ENCODE peak calls at places on chromosomes 16 and 17, in seven cellular contexts. G is HCT116, H is mammary epithelial cell, P is hepatocyte, M is psoas muscle, Y is cardiac muscle cell, X is BJ. R is an unnamed sample. For H3K36me3, the result is how much of the 10 kb centered on the place peaks cover.

GRCh38 chr16:29694384-29695195 is 15.6 kb downstream of the QPRT start:
- DNase-seq in G (no peak), H (no peak), P (no peak), M (peak), Y (no peak), X (no peak), R (no peak)

GRCh38 chr16:69711115-69711740 is 15.1 kb downstream of the NQO1 start:
- DNase-seq in G (peak), H (peak), P (no peak), M (no peak), Y (peak), X (peak), R (peak)

GRCh38 chr17:55198690-55199370 is 65.9 kb upstream of the HLF start:
- DNase-seq in G (no peak), H (no peak), P (no peak), M (no peak), Y (no peak), X (no peak), R (no peak)

GRCh38 chr17:13353590-13353989 is 248.1 kb downstream of the HS3ST3A1 start:
- DNase-seq in G (no peak), H (no peak), P (peak), M (no peak), Y (peak), X (no peak), R (no peak)

GRCh38 chr17:38731526-38732294 is 1.6 kb downstream of the CISD3 start:
- DNase-seq in G (no peak), H (no peak), P (no peak), M (no peak), Y (no peak), X (no peak), R (no peak)

GRCh38 chr17:28563475-28563874 is 7.8 kb downstream of the PIGS start:
- DNase-seq in G (no peak), H (no peak), P (no peak), M (no peak), Y (peak), X (peak), R (peak)

GRCh38 chr17:50221500-50222480 is 20.4 kb upstream of the COL1A1 start:
- DNase-seq in G (no peak), H (peak), P (peak), M (peak), Y (peak), X (no peak), R (no peak)

GRCh38 chr17:74514632-74515035 is 16.6 kb downstream of the CD300LB start:
- DNase-seq in G (no peak), H (no peak), P (no peak), M (no peak), Y (no peak), X (no peak), R (no peak)

GRCh38 chr16:49733278-49734009 is 122.5 kb downstream of the ZNF423 start:
- DNase-seq in G (no peak), H (no peak), P (no peak), M (no peak), Y (no peak), X (no peak), R (no peak)

GRCh38 chr16:19844945-19845641 is 39.6 kb downstream of the GPRC5B start:
- DNase-seq in G (no peak), H (no peak), P (peak), M (no peak), Y (peak), X (peak), R (peak)

GRCh38 chr17:82570282-82570681 is 50.8 kb downstream of the FOXK2 start:
- DNase-seq in G (no peak), H (no peak), P (no peak), M (peak), Y (no peak), X (no peak), R (no peak)
- TF ChIP-seq CTCF in G (no peak), H (no peak), P (no peak), M (no peak), Y (no peak), X (no peak), R (no peak)

GRCh38 chr16:84593825-84594724 is 23.8 kb downstream of the COTL1 start:
- DNase-seq in G (no peak), H (no peak), P (no peak), M (peak), Y (peak), X (no peak), R (no peak)
- H3K36me3 ChIP-seq in G (under half), H (under half), P (under half), M (under half), Y (under half), X (under half), R (half or more)

GRCh38 chr16:11234884-11235702 is 20.9 kb downstream of the SOCS1 start:
- DNase-seq in G (no peak), H (no peak), P (no peak), M (no peak), Y (no peak), X (no peak), R (no peak)

GRCh38 chr16:11233727-11234376 is 22.2 kb downstream of the SOCS1 start:
- DNase-seq in G (no peak), H (no peak), P (no peak), M (no peak), Y (no peak), X (no peak), R (no peak)

GRCh38 chr16:11231367-11231970 is 24.5 kb downstream of the SOCS1 start:
- DNase-seq in G (no peak), H (no peak), P (no peak), M (no peak), Y (no peak), X (no peak), R (no peak)

GRCh38 chr16:11232302-11232851 is 23.6 kb downstream of the SOCS1 start:
- DNase-seq in G (no peak), H (no peak), P (no peak), M (no peak), Y (no peak), X (no peak), R (no peak)

DNA sequence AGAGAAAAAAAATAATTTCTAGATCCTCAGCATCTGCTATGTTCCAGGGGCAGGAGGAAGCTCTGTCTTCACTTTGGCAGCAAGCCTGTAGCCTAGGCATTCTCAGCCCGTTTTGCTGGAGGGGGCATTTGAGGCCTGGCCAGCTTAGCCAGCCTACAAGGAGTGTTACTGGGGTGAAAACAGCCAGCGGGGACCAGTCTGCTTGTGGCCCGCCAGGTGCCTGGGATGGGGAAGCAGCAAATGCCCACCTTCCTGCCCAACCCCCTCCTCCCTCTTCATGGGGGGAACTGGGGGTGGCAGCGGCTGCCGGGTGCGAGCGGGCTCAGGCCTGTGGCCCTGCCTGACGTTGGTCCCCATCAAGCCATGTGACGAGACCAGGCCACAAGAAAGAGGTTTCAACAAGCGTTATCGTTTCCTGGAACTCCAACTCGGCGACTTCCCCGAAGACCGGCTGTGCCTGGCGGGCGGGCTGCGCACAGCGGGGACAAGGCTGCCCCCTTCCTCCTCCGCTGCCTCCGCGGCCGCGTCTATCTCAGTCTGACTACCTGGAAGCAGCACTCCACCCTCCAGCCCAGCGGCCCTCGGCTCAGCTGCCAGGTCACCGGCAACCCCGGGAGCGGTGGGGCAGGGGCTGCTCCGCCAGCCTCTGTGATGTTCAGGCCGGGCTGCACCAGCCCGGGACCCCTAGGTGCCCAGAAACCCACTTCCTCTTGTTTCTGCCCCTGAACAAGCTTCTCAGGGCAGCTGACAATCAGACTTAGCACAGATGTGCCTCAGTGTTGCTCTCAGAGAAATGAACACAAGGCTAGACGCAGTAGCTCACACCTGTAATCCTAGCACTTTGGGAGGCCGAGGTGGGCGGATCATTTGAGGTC is 22.9 kb downstream of the SOCS1 start:
- DNase-seq in G (no peak), H (no peak), P (no peak), M (peak), Y (no peak), X (no peak), R (no peak)
- TF ChIP-seq CTCF in G (no peak), H (no peak), P (no peak), M (no peak), Y (no peak), X (no peak), R (no peak)

DNA sequence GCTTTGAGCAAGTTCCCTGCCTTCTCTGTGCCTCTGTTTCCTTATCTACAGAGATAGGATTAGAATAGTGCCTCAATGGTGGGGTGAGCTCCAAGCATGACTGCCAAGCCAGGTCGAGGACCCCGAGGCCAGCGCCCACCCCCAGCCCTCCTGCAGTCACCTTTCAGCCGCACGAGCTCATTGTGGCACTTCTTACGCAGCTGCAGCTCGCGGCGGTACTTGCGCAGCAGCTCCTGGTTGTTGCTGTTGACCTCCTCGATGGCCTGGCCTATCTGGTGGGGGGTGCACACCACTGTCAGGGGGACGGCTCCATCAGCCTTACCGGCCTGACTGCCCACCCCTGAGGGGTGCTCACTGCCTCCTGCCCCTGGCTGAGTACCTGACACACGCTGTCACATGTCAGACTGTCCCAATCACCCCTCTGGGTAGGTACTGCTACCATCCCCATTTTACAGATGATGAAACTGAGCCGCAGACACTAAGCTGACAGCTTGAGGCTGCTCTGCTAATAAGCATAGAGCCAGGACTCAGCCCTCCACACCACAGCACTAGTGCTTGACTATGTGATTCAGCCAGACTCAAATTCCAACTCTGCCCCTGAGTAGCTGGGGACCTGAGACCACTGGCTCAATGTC is 31.3 kb downstream of the KATNB1 start:
- DNase-seq in G (no peak), H (no peak), P (no peak), M (peak), Y (no peak), X (no peak), R (no peak)
- H3K36me3 ChIP-seq in G (under half), H (under half), P (under half), M (under half), Y (under half), X (under half), R (half or more)